ENCODE peak calls at places on chromosomes 16 and 17, in five cellular contexts. A is thyroid gland, Y is HCT116, B is Peyer's patch, P is IMR-90. F is an unnamed sample. For H3K27me3 and H3K4me1, the result is how much of the 10 kb centered on the place peaks cover.

GRCh38 chr16:75537795-75538194 is 1.9 kb upstream of the CHST5 start:
- DNase-seq in A (no peak), Y (no peak), B (no peak), P (no peak), F (no peak)

GRCh38 chr16:67529639-67530012 is 997 bp downstream of the RIPOR1 start:
- DNase-seq in A (no peak), Y (no peak), B (no peak), P (no peak), F (no peak)

GRCh38 chr17:28193241-28193640 is 125.8 kb upstream of the TMEM97 start:
- DNase-seq in A (peak), Y (no peak), B (no peak), P (no peak), F (peak)

GRCh38 chr16:54313789-54314188 is 27.2 kb upstream of the IRX3 start:
- DNase-seq in A (no peak), Y (no peak), B (no peak), P (no peak), F (no peak)

GRCh38 chr16:9012848-9013507 is 49.3 kb upstream of the USP7 start:
- DNase-seq in A (no peak), Y (no peak), B (no peak), P (no peak), F (no peak)

GRCh38 chr17:39229274-39229913 is 3.6 kb upstream of the STAC2 start:
- DNase-seq in A (no peak), Y (no peak), B (no peak), P (peak), F (no peak)

GRCh38 chr17:36532435-36532975 is 2.2 kb downstream of the MYO19 start:
- DNase-seq in A (no peak), Y (no peak), B (no peak), P (no peak), F (no peak)

GRCh38 chr16:28486266-28486665 is 5.6 kb downstream of the CLN3 start:
- DNase-seq in A (no peak), Y (no peak), B (no peak), P (no peak), F (no peak)

GRCh38 chr17:44002141-44002848 is 2.1 kb upstream of the NAGS start:
- DNase-seq in A (no peak), Y (no peak), B (no peak), P (peak), F (no peak)

GRCh38 chr17:2751482-2751881 is 2.0 kb upstream of the CCDC92B start:
- DNase-seq in A (no peak), Y (no peak), B (no peak), P (no peak), F (no peak)

GRCh38 chr16:25143898-25144297 is 32.4 kb downstream of the LCMT1 start:
- DNase-seq in A (no peak), Y (no peak), B (no peak), P (no peak), F (no peak)

GRCh38 chr16:68778551-68779231 is 41.6 kb downstream of the CDH1 start:
- DNase-seq in A (peak), Y (no peak), B (no peak), P (no peak), F (peak)

GRCh38 chr16:2586241-2586640 is 48.4 kb downstream of the PDPK1 start:
- DNase-seq in A (no peak), Y (no peak), B (no peak), P (no peak), F (peak)

GRCh38 chr17:76940293-76940692 is 72.1 kb downstream of the MGAT5B start:
- DNase-seq in A (no peak), Y (no peak), B (no peak), P (no peak), F (no peak)

GRCh38 chr16:20380782-20381181 is 23.8 kb downstream of the PDILT start:
- DNase-seq in A (no peak), Y (no peak), B (no peak), P (no peak), F (no peak)

GRCh38 chr16:3023669-3024478 is at the start of the genes HCFC1R1 and THOC6:
- DNase-seq in A (peak), Y (peak), B (peak), P (peak), F (peak)

GRCh38 chr16:30143347-30143702 is 20.3 kb upstream of the MAPK3 start:
- DNase-seq in A (no peak), Y (no peak), B (no peak), P (no peak), F (no peak)

GRCh38 chr16:68287276-68288251 is 23.2 kb downstream of the SLC7A6OS start:
- DNase-seq in A (peak), Y (no peak), B (peak), P (peak), F (peak)

GRCh38 chr16:89701425-89702406 is at the start of gene SPATA2L:
- DNase-seq in A (peak), Y (peak), B (peak), P (peak), F (peak)

GRCh38 chr17:78583091-78583490 is 5.9 kb upstream of the DNAH17 start:
- DNase-seq in A (no peak), Y (peak), B (no peak), P (no peak), F (no peak)

GRCh38 chr17:54771409-54771808 is 129.2 kb upstream of the TOM1L1 start:
- DNase-seq in A (no peak), Y (no peak), B (no peak), P (no peak), F (no peak)

GRCh38 chr16:74500907-74501306 is 79.6 kb upstream of the CLEC18B start:
- DNase-seq in A (no peak), Y (no peak), B (no peak), P (no peak), F (no peak)

GRCh38 chr16:10949424-10949970 is 5.1 kb downstream of the CLEC16A start:
- DNase-seq in A (peak), Y (no peak), B (peak), P (no peak), F (no peak)

GRCh38 chr17:70968302-70968701 is 799.0 kb downstream of the KCNJ2 start:
- DNase-seq in A (no peak), Y (no peak), B (no peak), P (peak), F (no peak)

GRCh38 chr17:37430051-37430591 is 23.4 kb downstream of the TADA2A start:
- DNase-seq in A (no peak), Y (no peak), B (no peak), P (peak), F (no peak)

GRCh38 chr16:11318817-11319216 is 26.4 kb upstream of the RMI2 start:
- DNase-seq in A (no peak), Y (no peak), B (no peak), P (no peak), F (no peak)

GRCh38 chr16:69131749-69132423 is 502 bp downstream of the CHTF8 start:
- DNase-seq in A (peak), Y (no peak), B (peak), P (peak), F (peak)

GRCh38 chr17:60901222-60901621 is 223.6 kb downstream of the BCAS3 start:
- DNase-seq in A (no peak), Y (no peak), B (no peak), P (peak), F (no peak)

GRCh38 chr17:45222273-45222993 is 748 bp downstream of the FMNL1 start:
- DNase-seq in A (no peak), Y (no peak), B (peak), P (no peak), F (no peak)

DNA sequence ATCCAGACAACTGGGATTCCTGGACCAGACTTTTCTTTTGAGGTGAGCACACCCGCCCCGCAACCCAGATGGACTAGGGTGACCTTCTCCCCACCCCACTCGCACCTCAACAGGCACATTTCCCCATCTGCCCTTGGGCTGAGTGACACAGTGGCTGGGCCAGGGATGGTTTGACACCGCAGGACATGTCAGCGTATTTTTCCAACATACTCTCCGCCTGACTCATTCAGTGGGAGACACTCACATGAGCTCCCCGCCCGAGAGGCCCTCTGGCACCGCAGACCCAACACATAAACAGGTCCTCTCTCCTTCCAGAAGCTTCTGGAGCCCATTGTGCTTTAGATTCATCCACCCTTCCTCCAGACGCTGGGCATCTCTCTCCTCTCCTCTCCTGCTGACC is 69.4 kb downstream of the ZDHHC7 start:
- DNase-seq in A (no peak), Y (no peak), B (no peak), P (peak), F (no peak)
- H3K27me3 ChIP-seq in A (under half), Y (under half), B (under half), P (under half), F (under half)

DNA sequence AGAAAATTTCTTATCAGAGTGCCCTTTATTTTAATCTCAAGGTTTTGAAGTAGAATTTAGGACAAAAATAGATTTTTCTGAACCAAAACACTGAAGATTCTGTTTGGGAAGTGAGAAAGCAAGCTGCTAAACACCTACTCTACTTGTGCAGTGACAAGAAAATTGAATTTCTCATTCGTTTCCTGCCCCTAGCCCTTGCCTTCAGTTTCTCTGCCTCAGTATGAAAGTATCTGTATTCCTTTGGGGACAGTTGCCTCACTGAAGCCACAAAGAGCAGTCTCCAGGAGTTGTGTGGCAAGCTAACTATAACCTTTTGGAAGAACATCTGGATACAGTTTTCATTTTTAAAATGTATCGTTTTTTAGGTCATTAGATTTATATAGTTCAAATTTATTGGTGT is 19.7 kb downstream of the MOSMO start:
- DNase-seq in A (no peak), Y (no peak), B (no peak), P (no peak), F (no peak)
- H3K4me1 ChIP-seq in A (under half), Y (half or more), B (under half), P (under half), F (under half)

GRCh38 chr17:27085517-27085916 is 208.4 kb upstream of the WSB1 start:
- DNase-seq in A (no peak), Y (no peak), B (no peak), P (no peak), F (no peak)

GRCh38 chr17:27088767-27089078 is 205.2 kb upstream of the WSB1 start:
- DNase-seq in A (no peak), Y (no peak), B (no peak), P (no peak), F (no peak)

GRCh38 chr17:27083408-27084185 is 210.3 kb upstream of the WSB1 start:
- DNase-seq in A (no peak), Y (no peak), B (no peak), P (no peak), F (no peak)

GRCh38 chr17:27087935-27088766 is 205.8 kb upstream of the WSB1 start:
- DNase-seq in A (no peak), Y (no peak), B (no peak), P (no peak), F (no peak)

GRCh38 chr17:27086526-27086925 is 207.4 kb upstream of the WSB1 start:
- DNase-seq in A (no peak), Y (no peak), B (no peak), P (no peak), F (no peak)
- TF ChIP-seq POLR2A in A (no peak), Y (no peak), B (no peak), P (no peak), F (no peak)

GRCh38 chr17:79799174-79799537 is 2.3 kb upstream of the CBX8 start:
- DNase-seq in A (no peak), Y (no peak), B (no peak), P (no peak), F (no peak)

GRCh38 chr17:79797492-79798295 is 817 bp upstream of the CBX8 start:
- DNase-seq in A (no peak), Y (no peak), B (no peak), P (no peak), F (no peak)

GRCh38 chr17:79796570-79797491 is at the start of gene CBX8:
- DNase-seq in A (peak), Y (peak), B (peak), P (peak), F (peak)

GRCh38 chr17:79799538-79800324 is 2.9 kb upstream of the CBX8 start:
- DNase-seq in A (no peak), Y (no peak), B (no peak), P (no peak), F (no peak)

DNA sequence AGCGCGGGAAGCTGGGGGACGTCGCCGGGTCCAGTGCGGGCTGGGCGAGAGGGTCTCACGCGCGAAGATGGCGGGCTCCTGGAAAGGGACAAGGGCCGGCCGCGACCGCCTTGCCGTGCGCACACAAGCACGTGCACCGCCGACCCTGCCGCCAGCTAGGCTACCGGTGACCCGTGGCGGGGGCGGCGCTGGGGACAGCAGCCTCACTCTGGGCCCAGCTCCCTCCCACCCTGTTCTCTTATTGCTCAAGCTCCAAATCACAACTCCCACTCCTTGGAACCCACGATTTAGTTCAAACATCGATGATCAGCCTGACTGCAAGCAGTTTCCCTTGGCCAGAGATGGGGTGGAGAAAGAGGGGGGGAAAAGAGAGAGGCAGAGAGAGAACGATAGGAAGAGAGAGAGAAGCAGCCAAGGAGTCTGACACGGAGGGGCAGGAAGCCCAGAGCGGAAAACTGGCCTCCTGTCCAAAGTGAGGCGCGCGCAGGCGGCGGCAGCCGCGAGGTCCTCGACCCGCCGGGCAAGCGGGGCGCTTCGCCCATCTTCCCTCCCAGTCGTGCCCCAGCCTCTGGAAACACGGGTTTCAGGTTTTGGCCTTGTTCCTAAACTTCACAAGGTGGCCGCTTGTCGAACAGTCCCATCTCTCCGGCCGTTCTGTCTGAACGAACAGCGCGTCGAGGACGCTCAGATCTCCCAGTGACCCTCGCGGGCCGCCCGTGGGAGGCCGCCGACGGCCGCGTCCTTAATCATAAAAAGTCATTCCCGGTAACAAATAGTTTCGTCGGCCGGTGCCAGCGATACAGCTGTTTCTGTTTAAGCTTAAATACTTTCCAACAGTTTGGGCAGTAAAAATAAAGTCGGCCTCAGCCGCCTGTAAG is 1.7 kb upstream of the CBX8 start:
- DNase-seq in A (no peak), Y (no peak), B (no peak), P (no peak), F (no peak)
- H3K27me3 ChIP-seq in A (half or more), Y (under half), B (under half), P (half or more), F (under half)

F was measured in breast epithelium.